ENCODE peak calls at places on chromosomes 13 and 19, in five cellular contexts. Z, G, F, E and N are unnamed samples.
A peak's percentile ranks its signal among the peaks of the same experiment; 100 is the strongest.

GRCh38 chr13:73580868-73581267 is 522.1 kb downstream of the KLF5 start:
- DNase-seq in Z (no peak), G (no peak), F (no peak), E (no peak), N (no peak)

GRCh38 chr13:95156208-95156607 is 145.0 kb downstream of the ABCC4 start:
- DNase-seq in Z (no peak), G (no peak), F (no peak), E (peak; percentile 68), N (peak; percentile 73)

GRCh38 chr13:48232420-48233096 is 448 bp upstream of the ITM2B start:
- DNase-seq in Z (no peak), G (no peak), F (no peak), E (no peak), N (no peak)

GRCh38 chr13:88086577-88086976 is 415.4 kb downstream of the SLITRK5 start:
- DNase-seq in Z (no peak), G (no peak), F (no peak), E (no peak), N (no peak)

GRCh38 chr19:12841094-12841493 is 2.8 kb downstream of the MAST1 start:
- DNase-seq in Z (peak; percentile 60), G (peak; percentile 98), F (no peak), E (peak; percentile 52), N (no peak)

GRCh38 chr13:23510979-23511735 is 59.1 kb upstream of the TNFRSF19 start:
- DNase-seq in Z (peak; percentile 16), G (no peak), F (no peak), E (peak; percentile 43), N (peak; percentile 78)

GRCh38 chr19:46766569-46767317 is 20.5 kb upstream of the STRN4 start:
- DNase-seq in Z (peak; percentile 61), G (peak; percentile 78), F (no peak), E (no peak), N (peak; percentile 52)

GRCh38 chr13:65378943-65379519 is 1851.1 kb downstream of the PCDH9 start:
- DNase-seq in Z (no peak), G (no peak), F (no peak), E (peak; percentile 22), N (peak; percentile 55)

GRCh38 chr19:23996549-23996948 is 81.9 kb downstream of the ZNF726 start:
- DNase-seq in Z (no peak), G (peak; percentile 28), F (no peak), E (no peak), N (peak; percentile 14)

GRCh38 chr13:39105110-39105509 is 66.9 kb downstream of the NHLRC3 start:
- DNase-seq in Z (no peak), G (no peak), F (no peak), E (peak; percentile 33), N (peak; percentile 10)

GRCh38 chr19:30076101-30076551 is 134.1 kb downstream of the URI1 start:
- DNase-seq in Z (no peak), G (peak; percentile 46), F (no peak), E (no peak), N (no peak)
- TF ChIP-seq CTCF in Z (no peak), G (peak; percentile 54), F (no peak), E (no peak), N (no peak)

GRCh38 chr19:45154064-45154827 is 6.5 kb downstream of the NKPD1 start:
- DNase-seq in Z (no peak), G (no peak), F (peak; percentile 33), E (peak; percentile 89), N (peak; percentile 96)
- TF ChIP-seq CTCF in Z (no peak), G (peak; percentile 11), F (peak; percentile 24), E (peak; percentile 14), N (peak; percentile 11)

DNA sequence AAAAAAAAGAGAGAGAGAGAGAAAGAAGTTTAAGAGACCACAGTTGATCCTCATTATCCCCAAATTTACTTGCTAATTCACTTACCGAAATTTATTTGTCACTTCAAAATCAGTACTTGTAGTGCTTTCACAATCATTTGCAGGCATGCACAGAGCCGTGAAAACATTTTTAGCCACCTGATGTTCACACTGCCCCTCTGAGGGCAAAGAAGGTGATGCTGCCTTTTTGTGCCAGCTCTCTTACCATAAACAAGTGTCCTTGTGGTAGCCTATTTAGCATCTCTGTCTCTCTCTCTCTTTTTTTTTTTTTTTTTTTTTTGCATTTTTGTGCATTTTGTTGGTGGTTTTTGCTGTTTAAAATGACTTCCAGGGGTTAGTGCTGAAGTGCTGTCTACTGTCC is 24.0 kb upstream of the CASP14 start:
- DNase-seq in Z (peak; percentile 54), G (no peak), F (no peak), E (no peak), N (peak; percentile 3)
- TF ChIP-seq CTCF in Z (peak; percentile 59), G (no peak), F (no peak), E (no peak), N (no peak)

GRCh38 chr19:55340144-55340783 is 588 bp downstream of the KMT5C start:
- DNase-seq in Z (peak; percentile 28), G (peak; percentile 52), F (no peak), E (peak; percentile 20), N (no peak)

GRCh38 chr19:55339225-55340143 is at the start of gene KMT5C:
- DNase-seq in Z (peak; percentile 100), G (peak; percentile 100), F (peak; percentile 100), E (peak; percentile 100), N (peak; percentile 100)

GRCh38 chr19:55342044-55342531 is 2.4 kb downstream of the KMT5C start:
- DNase-seq in Z (no peak), G (peak; percentile 32), F (no peak), E (no peak), N (no peak)

GRCh38 chr19:55341191-55342043 is 1.7 kb downstream of the KMT5C start:
- DNase-seq in Z (peak; percentile 78), G (peak; percentile 90), F (no peak), E (peak; percentile 71), N (peak; percentile 57)

GRCh38 chr19:55340784-55341147 is 1.1 kb downstream of the KMT5C start:
- DNase-seq in Z (peak; percentile 23), G (peak; percentile 57), F (no peak), E (no peak), N (no peak)
- TF ChIP-seq CTCF in Z (no peak), G (no peak), F (peak; percentile 36), E (no peak), N (peak; percentile 46)